ENCODE peak calls at places on chromosomes 6 and 20, in ten cellular contexts. N is aorta; Q is H1; A is Peyer's patch; B is CD4-positive, alpha-beta memory T cell; U is left ventricle myocardium inferior; C is tibial nerve; P is OCI-LY7; V is right cardiac atrium; O is MM.1S. S is an unnamed sample. For H3K4me1, the result is how much of the 10 kb centered on the place peaks cover.

GRCh38 chr20:3247638-3248037 is 8.6 kb upstream of the SLC4A11 start:
- DNase-seq in N (no peak), Q (no peak), A (no peak), B (no peak), U (no peak), C (no peak), P (no peak), V (no peak), O (no peak), S (no peak)

GRCh38 chr6:5305968-5306626 is 44.8 kb downstream of the FARS2 start:
- DNase-seq in N (no peak), Q (no peak), A (no peak), B (no peak), U (no peak), C (no peak), P (no peak), V (no peak), O (no peak), S (no peak)

GRCh38 chr20:8019178-8019997 is at the start of gene TMX4:
- DNase-seq in N (peak), Q (peak), A (peak), B (peak), U (peak), C (peak), P (peak), V (peak), O (peak), S (peak)

GRCh38 chr6:157244780-157245179 is 78.5 kb downstream of the TMEM242 start:
- DNase-seq in N (peak), Q (no peak), A (peak), B (no peak), U (no peak), C (no peak), P (no peak), V (no peak), O (no peak), S (no peak)

GRCh38 chr20:63224272-63225081 is 8.5 kb upstream of the YTHDF1 start:
- DNase-seq in N (no peak), Q (no peak), A (no peak), B (no peak), U (peak), C (no peak), P (no peak), V (peak), O (no peak), S (peak)

GRCh38 chr6:45791181-45791580 is 224.5 kb downstream of the CLIC5 start:
- DNase-seq in N (no peak), Q (no peak), A (no peak), B (no peak), U (no peak), C (no peak), P (no peak), V (no peak), O (no peak), S (no peak)

GRCh38 chr20:24362080-24362479 is 107.3 kb upstream of the SYNDIG1 start:
- DNase-seq in N (no peak), Q (no peak), A (no peak), B (no peak), U (no peak), C (no peak), P (no peak), V (no peak), O (no peak), S (no peak)

GRCh38 chr6:125273965-125274364 is 27.8 kb downstream of the HDDC2 start:
- DNase-seq in N (no peak), Q (no peak), A (no peak), B (no peak), U (no peak), C (no peak), P (no peak), V (no peak), O (no peak), S (no peak)

GRCh38 chr20:63686492-63687321 is 9.7 kb upstream of the TNFRSF6B start:
- DNase-seq in N (peak), Q (no peak), A (peak), B (no peak), U (peak), C (peak), P (no peak), V (peak), O (no peak), S (peak)

GRCh38 chr6:24951831-24952299 is 16.1 kb upstream of the RIPOR2 start:
- DNase-seq in N (no peak), Q (no peak), A (no peak), B (peak), U (no peak), C (peak), P (no peak), V (peak), O (no peak), S (peak)

GRCh38 chr20:52402514-52402913 is 210.9 kb upstream of the ZFP64 start:
- DNase-seq in N (no peak), Q (no peak), A (no peak), B (no peak), U (no peak), C (no peak), P (no peak), V (no peak), O (no peak), S (no peak)

GRCh38 chr6:36389353-36389752 is 1.9 kb upstream of the ETV7 start:
- DNase-seq in N (no peak), Q (no peak), A (no peak), B (no peak), U (no peak), C (no peak), P (no peak), V (no peak), O (no peak), S (no peak)

GRCh38 chr6:40586800-40587201 is 363 bp downstream of the LRFN2 start:
- DNase-seq in N (no peak), Q (no peak), A (no peak), B (no peak), U (no peak), C (no peak), P (no peak), V (no peak), O (no peak), S (no peak)

GRCh38 chr6:25057121-25057520 is 121.4 kb upstream of the RIPOR2 start:
- DNase-seq in N (no peak), Q (no peak), A (no peak), B (no peak), U (no peak), C (no peak), P (no peak), V (no peak), O (no peak), S (no peak)

GRCh38 chr20:24033560-24033959 is 45.0 kb upstream of the GGTLC1 start:
- DNase-seq in N (no peak), Q (no peak), A (no peak), B (no peak), U (no peak), C (no peak), P (no peak), V (no peak), O (no peak), S (no peak)

GRCh38 chr20:59518881-59519706 is 85.2 kb upstream of the PHACTR3 start:
- DNase-seq in N (no peak), Q (no peak), A (no peak), B (peak), U (no peak), C (no peak), P (peak), V (no peak), O (peak), S (no peak)

GRCh38 chr6:33609019-33609418 is 12.1 kb upstream of the ITPR3 start:
- DNase-seq in N (no peak), Q (no peak), A (no peak), B (no peak), U (no peak), C (no peak), P (no peak), V (no peak), O (no peak), S (no peak)

GRCh38 chr6:33609444-33610034 is 11.6 kb upstream of the ITPR3 start:
- DNase-seq in N (peak), Q (no peak), A (no peak), B (no peak), U (peak), C (no peak), P (peak), V (peak), O (no peak), S (no peak)

GRCh38 chr6:33610779-33611421 is 10.2 kb upstream of the ITPR3 start:
- DNase-seq in N (no peak), Q (no peak), A (peak), B (no peak), U (no peak), C (no peak), P (no peak), V (peak), O (no peak), S (no peak)

GRCh38 chr6:33607784-33608161 is 13.3 kb upstream of the ITPR3 start:
- DNase-seq in N (no peak), Q (no peak), A (peak), B (peak), U (no peak), C (no peak), P (peak), V (no peak), O (peak), S (no peak)

DNA sequence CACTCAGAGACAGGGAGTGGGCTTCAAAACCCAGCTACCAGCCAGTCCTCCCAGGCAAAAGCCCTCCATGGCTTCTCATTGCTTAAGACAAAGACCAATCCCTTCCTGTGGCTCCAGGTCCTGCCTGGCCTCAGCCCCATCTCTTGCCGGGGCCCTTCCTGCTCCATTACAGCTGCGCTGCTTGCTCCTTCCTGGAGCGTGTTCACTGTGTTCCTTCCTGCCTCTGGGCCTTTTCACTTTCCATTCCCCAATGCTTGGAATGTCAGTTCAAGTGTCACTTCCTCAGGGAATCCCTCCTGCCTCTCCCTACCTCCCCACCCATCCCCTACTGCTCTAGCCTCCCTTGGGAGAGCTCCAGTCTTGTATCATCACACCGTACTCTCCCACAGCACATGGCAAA is 11.1 kb upstream of the ITPR3 start:
- DNase-seq in N (no peak), Q (no peak), A (no peak), B (no peak), U (peak), C (no peak), P (no peak), V (no peak), O (no peak), S (no peak)
- H3K4me1 ChIP-seq in N (under half), Q (under half), A (under half), B (under half), U (under half), C (half or more), P (under half), V (under half), O (under half), S (under half)

GRCh38 chr6:16700202-16700997 is 60.9 kb downstream of the ATXN1 start:
- DNase-seq in N (no peak), Q (no peak), A (no peak), B (peak), U (no peak), C (no peak), P (no peak), V (peak), O (no peak), S (no peak)

GRCh38 chr6:16697437-16698162 is 63.7 kb downstream of the ATXN1 start:
- DNase-seq in N (no peak), Q (no peak), A (no peak), B (no peak), U (no peak), C (no peak), P (no peak), V (no peak), O (no peak), S (no peak)

GRCh38 chr6:16694789-16695188 is 66.5 kb downstream of the ATXN1 start:
- DNase-seq in N (no peak), Q (no peak), A (no peak), B (no peak), U (no peak), C (no peak), P (no peak), V (no peak), O (no peak), S (no peak)

GRCh38 chr6:16698988-16699868 is 62.0 kb downstream of the ATXN1 start:
- DNase-seq in N (no peak), Q (no peak), A (no peak), B (peak), U (no peak), C (no peak), P (no peak), V (no peak), O (no peak), S (no peak)

DNA sequence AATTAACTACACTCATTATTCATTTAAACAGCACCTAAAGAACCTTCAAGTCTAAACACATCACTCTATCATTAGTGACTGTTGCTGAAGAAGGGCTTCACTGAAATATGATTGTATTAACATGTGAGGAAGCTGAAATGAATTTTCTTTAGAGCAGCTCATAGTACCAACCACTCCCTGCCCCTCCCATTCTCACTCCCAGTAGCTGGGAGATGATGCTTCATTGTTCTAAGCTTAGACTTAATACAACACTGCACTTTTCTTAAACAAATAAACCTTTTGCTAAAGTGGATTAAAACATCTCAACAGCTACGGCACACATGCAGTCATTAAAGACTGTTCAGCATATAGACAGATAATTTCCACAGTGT is 63.1 kb downstream of the ATXN1 start:
- DNase-seq in N (no peak), Q (no peak), A (no peak), B (no peak), U (no peak), C (no peak), P (no peak), V (no peak), O (no peak), S (no peak)
- H3K4me3 ChIP-seq in N (no peak), Q (no peak), A (no peak), B (peak), U (no peak), C (no peak), P (no peak), V (no peak), O (no peak), S (no peak)

DNA sequence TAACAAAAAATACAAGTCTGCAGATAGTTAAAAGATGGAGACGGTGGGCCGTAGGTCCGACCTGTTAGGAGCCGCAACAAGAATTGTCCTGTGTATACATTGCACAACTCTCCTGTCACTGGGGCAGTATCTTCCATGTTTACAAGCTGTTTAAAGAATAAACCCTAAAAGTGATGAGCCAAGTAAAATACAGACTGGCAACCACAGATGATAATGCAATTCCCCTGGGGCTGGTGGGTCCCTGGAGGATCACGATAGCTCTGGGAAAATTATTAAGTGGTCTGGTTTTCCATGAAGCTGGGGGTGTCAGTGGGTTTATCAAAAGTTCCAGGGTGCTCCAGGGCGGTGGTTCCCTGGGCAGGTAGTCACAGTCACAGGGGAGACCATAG is 8.1 kb upstream of the FAM50B start:
- DNase-seq in N (no peak), Q (no peak), A (no peak), B (no peak), U (no peak), C (no peak), P (no peak), V (no peak), O (no peak), S (no peak)
- H3K4me1 ChIP-seq in N (under half), Q (under half), A (under half), B (under half), U (under half), C (under half), P (under half), V (under half), O (under half), S (under half)

GRCh38 chr20:35734777-35735649 is 7.0 kb downstream of the RBM39 start:
- DNase-seq in N (no peak), Q (no peak), A (no peak), B (no peak), U (no peak), C (no peak), P (no peak), V (no peak), O (no peak), S (no peak)

GRCh38 chr20:35737865-35738333 is 4.2 kb downstream of the RBM39 start:
- DNase-seq in N (no peak), Q (no peak), A (no peak), B (no peak), U (no peak), C (no peak), P (no peak), V (no peak), O (no peak), S (no peak)

GRCh38 chr20:35738410-35739179 is 3.5 kb downstream of the RBM39 start:
- DNase-seq in N (no peak), Q (no peak), A (no peak), B (no peak), U (no peak), C (no peak), P (no peak), V (no peak), O (no peak), S (no peak)

GRCh38 chr20:35734374-35734773 is 7.7 kb downstream of the RBM39 start:
- DNase-seq in N (no peak), Q (no peak), A (no peak), B (no peak), U (no peak), C (no peak), P (no peak), V (no peak), O (no peak), S (no peak)

GRCh38 chr20:35735828-35736470 is 6.1 kb downstream of the RBM39 start:
- DNase-seq in N (no peak), Q (no peak), A (no peak), B (no peak), U (no peak), C (no peak), P (no peak), V (no peak), O (no peak), S (no peak)
- H3K4me3 ChIP-seq in N (no peak), Q (no peak), A (no peak), B (no peak), U (peak), C (no peak), P (no peak), V (no peak), O (no peak), S (peak)

GRCh38 chr6:41937472-41937871 is 4.1 kb downstream of the CCND3 start:
- DNase-seq in N (no peak), Q (no peak), A (no peak), B (no peak), U (no peak), C (no peak), P (no peak), V (no peak), O (no peak), S (no peak)

GRCh38 chr6:41935685-41936072 is 5.9 kb downstream of the CCND3 start:
- DNase-seq in N (no peak), Q (no peak), A (no peak), B (no peak), U (no peak), C (no peak), P (no peak), V (peak), O (no peak), S (no peak)

GRCh38 chr6:41934278-41935189 is 7.1 kb downstream of the CCND3 start:
- DNase-seq in N (no peak), Q (no peak), A (no peak), B (no peak), U (no peak), C (no peak), P (no peak), V (no peak), O (no peak), S (no peak)

GRCh38 chr6:41936073-41936837 is 5.4 kb downstream of the CCND3 start:
- DNase-seq in N (peak), Q (no peak), A (no peak), B (peak), U (peak), C (peak), P (peak), V (peak), O (peak), S (peak)

GRCh38 chr6:41935190-41935569 is 6.4 kb downstream of the CCND3 start:
- DNase-seq in N (no peak), Q (no peak), A (no peak), B (no peak), U (no peak), C (no peak), P (no peak), V (no peak), O (no peak), S (no peak)
- H3K4me1 ChIP-seq in N (under half), Q (under half), A (under half), B (half or more), U (half or more), C (half or more), P (half or more), V (under half), O (under half), S (half or more)

DNA sequence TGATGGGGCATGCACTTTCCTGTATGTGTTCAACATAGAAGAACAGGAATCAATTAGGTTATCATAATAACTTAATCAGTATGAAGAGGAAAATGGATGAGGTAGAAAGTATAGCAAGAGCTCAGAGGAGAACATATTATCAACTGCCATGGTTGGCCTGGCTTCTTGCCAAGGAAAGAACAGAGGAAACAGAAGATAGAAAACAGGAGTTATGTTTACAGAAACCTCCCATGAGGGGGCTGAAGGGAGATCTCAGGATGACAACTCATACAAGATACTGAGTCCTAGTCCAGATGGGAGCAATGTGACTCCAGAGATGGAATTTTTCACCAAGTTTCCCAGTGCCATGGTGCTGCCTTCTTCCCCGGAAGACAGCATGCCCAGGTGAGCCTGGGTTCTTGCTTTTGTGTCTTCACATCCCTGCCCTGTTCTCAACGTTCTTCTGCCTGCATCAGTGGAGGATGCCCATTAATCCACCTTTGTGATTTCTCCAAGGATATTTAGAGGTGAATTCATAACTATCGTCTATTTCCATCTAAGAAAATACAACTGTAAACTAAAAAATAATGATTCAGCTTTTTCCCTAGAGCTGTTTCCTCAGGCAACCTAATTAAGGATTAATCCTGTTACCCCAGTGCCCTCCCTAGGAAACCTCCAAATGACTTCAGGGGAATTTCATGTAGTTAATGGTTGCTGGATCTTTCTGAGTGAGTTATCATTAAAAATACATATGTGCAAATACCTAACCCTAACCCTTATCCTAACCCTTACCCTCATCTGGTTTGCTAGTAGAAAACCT is 14.8 kb upstream of the AFDN start:
- DNase-seq in N (no peak), Q (no peak), A (no peak), B (no peak), U (no peak), C (no peak), P (no peak), V (no peak), O (no peak), S (no peak)
- H3K4me3 ChIP-seq in N (no peak), Q (no peak), A (no peak), B (no peak), U (no peak), C (no peak), P (no peak), V (no peak), O (no peak), S (no peak)

GRCh38 chr6:114172861-114173260 is 170.0 kb downstream of the HS3ST5 start:
- DNase-seq in N (no peak), Q (no peak), A (no peak), B (no peak), U (no peak), C (no peak), P (no peak), V (no peak), O (no peak), S (no peak)
- H3K4me1 ChIP-seq in N (under half), Q (under half), A (under half), B (under half), U (under half), C (under half), P (under half), V (under half), O (under half), S (under half)

GRCh38 chr6:163162007-163162873 is 252.3 kb upstream of the QKI start:
- DNase-seq in N (no peak), Q (no peak), A (no peak), B (no peak), U (no peak), C (no peak), P (no peak), V (no peak), O (no peak), S (no peak)
- H3K4me3 ChIP-seq in N (no peak), Q (no peak), A (no peak), B (no peak), U (no peak), C (no peak), P (no peak), V (no peak), O (no peak), S (no peak)

DNA sequence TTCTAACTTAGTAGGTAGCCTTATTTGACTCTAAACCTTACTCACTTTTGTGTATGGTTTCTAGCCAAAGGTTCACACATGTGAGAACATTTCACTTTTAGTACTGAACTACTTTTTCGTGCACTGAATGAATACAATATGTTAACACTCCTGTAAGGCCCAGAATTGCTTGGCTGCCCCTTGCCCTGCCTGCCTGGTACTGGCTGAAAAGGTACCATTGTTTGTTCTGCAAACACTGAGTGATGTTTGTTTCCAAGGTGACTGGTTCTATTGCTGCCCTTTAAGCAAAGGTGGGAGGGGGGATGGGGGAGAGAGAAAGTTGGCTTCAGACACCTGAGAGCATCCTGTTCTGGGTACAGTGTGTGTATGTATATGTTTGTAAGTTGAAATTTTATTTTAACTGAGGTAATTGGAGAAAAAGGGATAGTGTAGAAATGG is 31.2 kb downstream of the RREB1 start:
- DNase-seq in N (no peak), Q (no peak), A (peak), B (peak), U (no peak), C (no peak), P (no peak), V (peak), O (no peak), S (peak)
- H3K4me1 ChIP-seq in N (under half), Q (under half), A (under half), B (half or more), U (half or more), C (half or more), P (under half), V (under half), O (half or more), S (half or more)